ENCODE peak calls at places on chromosomes 4 and X, in ten cellular contexts. N is psoas muscle; F is heart right ventricle; V is NT2/D1; Z is endothelial cell of umbilical vein; E is CD4-positive, alpha-beta memory T cell; I is choroid plexus epithelial cell; R is CD8-positive, alpha-beta T cell; K is fibroblast of lung; B is AG04449. J is an unnamed sample.

GRCh38 chr4:100086766-100087431 is 103.4 kb downstream of the DDIT4L start:
- DNase-seq in V (peak; percentile 51), N (no peak), Z (no peak), E (no peak), I (no peak), K (no peak), B (no peak), F (no peak), R (no peak), J (no peak)

GRCh38 chr4:141486375-141486997 is 149.9 kb upstream of the IL15 start:
- DNase-seq in E (no peak), I (peak; percentile 56), R (no peak), V (no peak), N (no peak), Z (no peak), B (peak; percentile 63), K (peak; percentile 64), F (no peak), J (no peak)

GRCh38 chr4:163495900-163496299 is 1.4 kb downstream of the TMA16 start:
- DNase-seq in R (no peak), N (no peak), E (peak; percentile 23), K (no peak), Z (peak; percentile 23), V (no peak), B (no peak), F (no peak), I (no peak), J (no peak)

GRCh38 chr4:56958111-56958517 is 19.3 kb downstream of the NOA1 start:
- DNase-seq in E (no peak), N (peak; percentile 92), F (peak; percentile 86), B (peak; percentile 84), R (no peak), V (no peak), K (peak; percentile 99), Z (peak; percentile 97), I (peak; percentile 99), J (peak; percentile 97)

GRCh38 chr4:7398104-7398423 is 36.7 kb downstream of the PSAPL1 start:
- DNase-seq in K (peak; percentile 19), R (no peak), I (peak; percentile 60), F (peak; percentile 59), B (no peak), E (no peak), Z (no peak), V (no peak), N (no peak), J (peak; percentile 70)

GRCh38 chr4:82809614-82810013 is 11.0 kb upstream of the SCD5 start:
- DNase-seq in B (no peak), V (no peak), F (no peak), K (no peak), I (no peak), Z (no peak), R (no peak), E (no peak), N (no peak), J (no peak)

GRCh38 chrX:65502618-65503017 is 32.0 kb downstream of the LAS1L start:
- DNase-seq in E (no peak), R (no peak), V (no peak), Z (no peak), N (no peak), K (no peak), I (no peak), F (no peak), B (no peak), J (no peak)

GRCh38 chr4:122689972-122690371 is 42.5 kb upstream of the BBS12 start:
- DNase-seq in V (no peak), K (no peak), F (no peak), N (no peak), E (no peak), I (no peak), R (no peak), Z (no peak), B (no peak), J (no peak)

GRCh38 chr4:12446237-12446636 is 1017.5 kb upstream of the HS3ST1 start:
- DNase-seq in F (no peak), B (no peak), V (no peak), Z (no peak), R (no peak), N (no peak), I (no peak), E (no peak), K (no peak), J (no peak)

GRCh38 chrX:152932144-152932543 is 34.3 kb downstream of the ZNF185 start:
- DNase-seq in R (no peak), F (no peak), B (no peak), N (no peak), K (no peak), I (no peak), E (no peak), V (no peak), Z (no peak), J (no peak)

GRCh38 chrX:37454537-37455285 is 105.5 kb downstream of the PRRG1 start:
- DNase-seq in V (no peak), I (peak; percentile 53), R (no peak), F (no peak), E (no peak), N (no peak), Z (peak; percentile 32), K (no peak), B (no peak), J (no peak)

GRCh38 chr4:156672492-156672891 is 299.1 kb downstream of the PDGFC start:
- DNase-seq in E (no peak), Z (no peak), F (no peak), N (no peak), V (no peak), R (no peak), B (no peak), K (no peak), I (no peak), J (no peak)

GRCh38 chrX:128759745-128760144 is 707.5 kb upstream of the ACTRT1 start:
- DNase-seq in N (no peak), V (no peak), K (no peak), B (no peak), I (peak; percentile 19), R (no peak), F (no peak), E (no peak), Z (no peak), J (no peak)

GRCh38 chr4:186823989-186824388 is 100.3 kb upstream of the FAT1 start:
- DNase-seq in Z (no peak), V (no peak), I (peak; percentile 49), K (peak; percentile 77), F (no peak), B (no peak), R (no peak), E (no peak), N (no peak), J (no peak)

GRCh38 chr4:76758290-76758882 is 139.6 kb downstream of the SOWAHB start:
- DNase-seq in F (peak; percentile 35), Z (peak; percentile 78), K (peak; percentile 88), E (no peak), N (no peak), B (no peak), R (no peak), I (peak; percentile 89), V (peak; percentile 16), J (no peak)

DNA sequence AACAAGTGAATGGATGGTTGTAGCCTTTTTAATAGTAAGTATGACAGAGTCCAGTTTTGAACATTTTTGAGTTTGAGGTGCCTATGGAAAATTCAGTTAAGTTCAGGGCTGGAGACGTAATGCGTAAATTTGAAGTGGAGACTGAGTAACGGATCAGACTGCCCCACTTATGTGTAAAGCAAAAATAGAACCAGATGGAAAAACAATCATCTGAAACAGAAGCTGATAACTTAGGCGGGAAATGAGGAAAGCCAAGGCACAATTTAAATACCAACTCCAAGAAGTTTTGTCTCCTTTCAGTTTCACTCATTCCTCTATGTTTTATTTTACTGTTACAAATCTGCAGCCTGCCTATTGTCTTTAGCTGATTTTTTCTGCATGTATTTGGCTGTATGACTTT is 1.2 kb downstream of the SGCB start:
- DNase-seq in I (no peak), K (no peak), Z (peak; percentile 20), V (no peak), R (no peak), N (no peak), B (no peak), F (no peak), E (no peak), J (no peak)
- H3K4me3 ChIP-seq in I (peak overlapping the region; percentile 20), K (peak overlapping the region; percentile 84), Z (no peak overlapping the region), V (no peak overlapping the region), R (no peak overlapping the region), N (peak overlapping the region; percentile 90), B (peak overlapping the region; percentile 75), F (peak overlapping the region; percentile 75), E (peak overlapping the region; percentile 1), J (no peak overlapping the region)

DNA sequence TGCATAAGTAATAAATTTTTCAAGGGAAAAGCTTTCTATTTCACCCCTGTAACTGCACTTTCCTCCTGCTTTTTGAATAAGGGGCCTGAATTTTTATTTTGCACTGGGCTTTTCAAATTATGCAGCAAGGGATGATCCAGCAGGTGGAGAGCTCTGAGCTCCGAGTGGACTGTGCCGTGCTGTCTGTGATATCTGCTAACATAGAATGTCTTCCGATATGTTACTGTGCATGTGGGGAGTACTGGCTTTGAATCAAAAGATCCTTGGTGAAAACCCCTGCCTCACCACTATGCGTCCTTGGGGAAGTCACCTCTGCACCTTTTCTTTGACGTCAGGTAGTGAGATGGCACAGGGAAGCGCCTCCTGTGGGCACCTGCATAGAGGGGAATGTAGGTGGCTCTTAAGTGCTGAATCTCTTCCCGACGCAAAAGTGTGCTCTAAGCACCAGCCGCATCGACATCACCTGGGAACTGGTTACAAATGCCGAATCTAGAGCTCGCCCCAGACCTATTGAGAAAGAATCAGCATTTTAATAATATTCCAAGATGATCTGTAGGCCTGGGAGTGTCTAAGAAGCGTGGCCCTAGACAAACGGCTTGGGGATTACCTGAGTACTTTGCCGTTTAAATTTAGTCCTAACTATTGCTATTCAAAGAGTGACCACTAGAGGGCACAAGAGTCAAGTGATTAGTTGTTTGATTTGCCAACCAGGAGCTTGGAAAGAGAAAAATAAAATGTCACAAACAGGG is 19.2 kb upstream of the WFS1 start:
- DNase-seq in K (peak; percentile 70), R (no peak), V (peak; percentile 74), F (peak; percentile 38), B (no peak), I (peak; percentile 80), E (peak; percentile 68), Z (peak; percentile 74), N (no peak), J (no peak)
- H3K4me3 ChIP-seq in K (no peak overlapping the region), R (no peak overlapping the region), V (no peak overlapping the region), F (no peak overlapping the region), B (no peak overlapping the region), I (no peak overlapping the region), E (no peak overlapping the region), Z (no peak overlapping the region), N (no peak overlapping the region), J (no peak overlapping the region)

GRCh38 chr4:3462790-3463415 is at the start of gene DOK7:
- DNase-seq in K (no peak), Z (no peak), R (no peak), I (no peak), V (no peak), F (peak; percentile 59), B (no peak), E (no peak), N (peak; percentile 87), J (no peak)
- H3K4me3 ChIP-seq in K (no peak within 1 kb of the TSS), Z (peak within 1 kb of the TSS; percentile 12), R (no peak within 1 kb of the TSS), I (no peak within 1 kb of the TSS), V (peak within 1 kb of the TSS; percentile 11), F (peak within 1 kb of the TSS; percentile 50), B (peak within 1 kb of the TSS; percentile 25), E (no peak within 1 kb of the TSS), N (peak within 1 kb of the TSS; percentile 78), J (no peak within 1 kb of the TSS)

DNA sequence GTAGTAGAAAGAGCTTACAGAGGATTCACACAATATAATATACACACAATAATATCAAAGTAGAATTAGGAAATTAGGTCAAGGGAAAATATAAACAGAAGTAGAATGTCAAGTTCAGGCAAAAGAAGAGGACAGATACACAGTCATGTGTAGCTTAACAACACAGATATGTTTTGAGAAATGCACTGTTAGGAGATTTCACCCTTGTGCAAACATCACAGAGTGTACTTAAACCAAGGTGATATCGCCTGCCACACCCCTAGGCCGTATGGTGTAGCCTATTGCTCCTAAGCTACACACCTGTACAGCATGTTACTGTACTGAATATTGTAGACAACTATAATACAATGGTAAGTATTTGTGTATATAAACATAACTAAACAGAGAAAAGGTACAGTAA is 110.0 kb upstream of the EDNRA start:
- DNase-seq in K (no peak), F (no peak), Z (no peak), N (no peak), V (no peak), B (no peak), I (no peak), R (no peak), E (no peak), J (no peak)
- H3K4me3 ChIP-seq in K (no peak overlapping the region), F (no peak overlapping the region), Z (no peak overlapping the region), N (no peak overlapping the region), V (no peak overlapping the region), B (no peak overlapping the region), I (no peak overlapping the region), R (no peak overlapping the region), E (no peak overlapping the region), J (no peak overlapping the region)